ENCODE peak calls at places on chromosomes 6 and 20, in eight cellular contexts. One of them, this sample, is unnamed.

GRCh38 chr6:43627008-43627825 is 1.8 kb downstream of the GTPBP2 start:
- DNase-seq in adrenal gland: peak; percentile 92
- DNase-seq in adipocyte: peak; percentile 96
- DNase-seq in mesendoderm: peak; percentile 51
- DNase-seq in PC-3: peak; percentile 97
- DNase-seq in mesenchymal stem cell: peak; percentile 99
- DNase-seq in AG09309: peak; percentile 96
- DNase-seq in tibial nerve: peak; percentile 60
- DNase-seq in this sample: no peak

GRCh38 chr6:23505021-23505420 is 621.0 kb upstream of the NRSN1 start:
- DNase-seq in adipocyte: peak; percentile 74
- DNase-seq in AG09309: no peak
- DNase-seq in PC-3: no peak
- DNase-seq in tibial nerve: no peak
- DNase-seq in mesendoderm: no peak
- DNase-seq in adrenal gland: no peak
- DNase-seq in mesenchymal stem cell: peak; percentile 31
- DNase-seq in this sample: no peak

GRCh38 chr6:9496837-9497236 is 918.0 kb downstream of the TFAP2A start:
- DNase-seq in adrenal gland: no peak
- DNase-seq in tibial nerve: no peak
- DNase-seq in adipocyte: peak; percentile 4
- DNase-seq in mesenchymal stem cell: no peak
- DNase-seq in AG09309: no peak
- DNase-seq in PC-3: peak; percentile 59
- DNase-seq in mesendoderm: no peak
- DNase-seq in this sample: no peak

GRCh38 chr6:164109770-164110140 is 695.2 kb downstream of the QKI start:
- DNase-seq in PC-3: no peak
- DNase-seq in mesendoderm: peak; percentile 38
- DNase-seq in mesenchymal stem cell: peak; percentile 6
- DNase-seq in adrenal gland: peak; percentile 64
- DNase-seq in tibial nerve: no peak
- DNase-seq in AG09309: no peak
- DNase-seq in adipocyte: peak; percentile 34
- DNase-seq in this sample: peak; percentile 75

GRCh38 chr6:166582258-166582657 is 4.2 kb downstream of the RAMACL start:
- DNase-seq in adrenal gland: no peak
- DNase-seq in tibial nerve: no peak
- DNase-seq in mesendoderm: no peak
- DNase-seq in mesenchymal stem cell: no peak
- DNase-seq in adipocyte: no peak
- DNase-seq in AG09309: peak; percentile 66
- DNase-seq in PC-3: no peak
- DNase-seq in this sample: no peak

GRCh38 chr6:129105035-129105434 is 222.1 kb downstream of the LAMA2 start:
- DNase-seq in PC-3: no peak
- DNase-seq in mesenchymal stem cell: peak; percentile 47
- DNase-seq in tibial nerve: no peak
- DNase-seq in AG09309: no peak
- DNase-seq in adipocyte: peak; percentile 60
- DNase-seq in adrenal gland: no peak
- DNase-seq in mesendoderm: peak; percentile 30
- DNase-seq in this sample: peak; percentile 51

GRCh38 chr20:25285091-25285647 is 37.3 kb downstream of the PYGB start:
- DNase-seq in adipocyte: no peak
- DNase-seq in PC-3: no peak
- DNase-seq in AG09309: no peak
- DNase-seq in mesendoderm: peak; percentile 60
- DNase-seq in tibial nerve: peak; percentile 8
- DNase-seq in adrenal gland: peak; percentile 13
- DNase-seq in mesenchymal stem cell: no peak
- DNase-seq in this sample: peak; percentile 71

GRCh38 chr6:121222656-121223055 is 111.6 kb downstream of the TBC1D32 start:
- DNase-seq in mesenchymal stem cell: peak; percentile 26
- DNase-seq in AG09309: peak; percentile 29
- DNase-seq in mesendoderm: no peak
- DNase-seq in adipocyte: peak; percentile 45
- DNase-seq in tibial nerve: no peak
- DNase-seq in PC-3: peak; percentile 70
- DNase-seq in adrenal gland: no peak
- DNase-seq in this sample: no peak

GRCh38 chr20:37426978-37427377 is 81.0 kb downstream of the SRC start:
- DNase-seq in tibial nerve: no peak
- DNase-seq in AG09309: no peak
- DNase-seq in adipocyte: no peak
- DNase-seq in adrenal gland: no peak
- DNase-seq in mesendoderm: no peak
- DNase-seq in PC-3: no peak
- DNase-seq in mesenchymal stem cell: no peak
- DNase-seq in this sample: no peak

GRCh38 chr6:27892596-27893058 is 19.6 kb downstream of the OR2B2 start:
- DNase-seq in mesenchymal stem cell: no peak
- DNase-seq in tibial nerve: no peak
- DNase-seq in adrenal gland: no peak
- DNase-seq in adipocyte: no peak
- DNase-seq in mesendoderm: no peak
- DNase-seq in PC-3: peak; percentile 26
- DNase-seq in AG09309: no peak
- DNase-seq in this sample: no peak

GRCh38 chr6:27893836-27894807 is 18.1 kb downstream of the OR2B2 start:
- DNase-seq in AG09309: peak; percentile 86
- DNase-seq in mesendoderm: peak; percentile 96
- DNase-seq in adipocyte: peak; percentile 99
- DNase-seq in tibial nerve: peak; percentile 76
- DNase-seq in mesenchymal stem cell: peak; percentile 98
- DNase-seq in adrenal gland: peak; percentile 92
- DNase-seq in PC-3: peak; percentile 89
- DNase-seq in this sample: peak; percentile 90

GRCh38 chr6:27896398-27896796 is 15.8 kb downstream of the OR2B2 start:
- DNase-seq in AG09309: no peak
- DNase-seq in adipocyte: no peak
- DNase-seq in PC-3: no peak
- DNase-seq in tibial nerve: no peak
- DNase-seq in mesenchymal stem cell: no peak
- DNase-seq in adrenal gland: no peak
- DNase-seq in mesendoderm: no peak
- DNase-seq in this sample: no peak

GRCh38 chr6:27893059-27893835 is 18.9 kb downstream of the OR2B2 start:
- DNase-seq in tibial nerve: peak; percentile 42
- DNase-seq in mesendoderm: peak; percentile 100
- DNase-seq in adrenal gland: peak; percentile 87
- DNase-seq in AG09309: peak; percentile 93
- DNase-seq in PC-3: peak; percentile 98
- DNase-seq in mesenchymal stem cell: peak; percentile 99
- DNase-seq in adipocyte: peak; percentile 96
- DNase-seq in this sample: peak; percentile 98

DNA sequence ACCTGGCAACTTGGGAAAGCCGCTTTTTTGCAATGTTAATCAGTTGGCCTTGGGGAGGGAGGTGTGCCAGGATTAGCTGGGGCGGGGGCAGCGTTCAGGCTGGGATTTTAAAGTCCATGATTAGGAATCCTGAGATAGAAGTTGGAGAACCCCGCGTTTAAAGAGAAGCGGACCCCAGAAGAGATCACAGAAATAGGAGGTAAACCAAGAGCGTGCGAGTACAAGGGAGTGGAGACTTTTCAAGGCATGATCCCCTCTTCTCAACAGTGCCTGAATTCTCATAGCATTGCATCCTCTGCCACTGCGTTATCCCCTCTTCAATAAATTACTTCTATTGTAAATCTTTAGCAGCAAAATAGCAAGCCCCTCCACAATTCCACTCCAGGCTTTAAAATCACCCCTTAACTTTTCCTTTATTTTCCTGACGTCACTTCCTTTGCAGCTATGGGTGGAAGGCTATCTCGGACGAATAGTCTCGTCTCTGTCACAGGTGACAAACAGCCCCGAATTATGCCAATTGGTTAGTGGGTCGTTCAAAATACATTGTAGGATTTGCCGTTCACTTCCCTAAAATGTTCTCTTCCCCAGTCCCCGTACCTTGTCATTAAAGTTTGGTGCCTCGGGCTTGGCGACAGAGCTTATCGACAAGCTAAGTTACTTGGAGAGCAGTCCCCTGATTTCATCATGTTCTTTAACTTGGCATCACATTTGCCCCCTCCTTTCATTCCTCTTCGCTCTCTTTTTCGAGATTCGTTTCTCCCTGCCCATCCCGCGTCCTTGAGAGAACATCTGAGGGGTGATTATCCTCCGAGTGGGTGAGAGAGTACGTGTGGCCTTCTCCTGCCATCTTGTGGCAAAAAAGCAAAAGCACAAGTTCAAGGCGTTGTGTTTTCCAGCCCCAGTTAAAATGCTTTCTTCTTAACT is 17.1 kb downstream of the OR2B2 start:
- DNase-seq in mesendoderm: peak; percentile 94
- DNase-seq in AG09309: peak; percentile 58
- DNase-seq in PC-3: peak; percentile 80
- DNase-seq in adipocyte: peak; percentile 94
- DNase-seq in mesenchymal stem cell: peak; percentile 90
- DNase-seq in tibial nerve: no peak
- DNase-seq in adrenal gland: peak; percentile 72
- DNase-seq in this sample: peak; percentile 86
- H3K4me3 ChIP-seq in mesendoderm: peak overlapping the region; percentile 96
- H3K4me3 ChIP-seq in AG09309: peak overlapping the region; percentile 44
- H3K4me3 ChIP-seq in PC-3: peak overlapping the region; percentile 83
- H3K4me3 ChIP-seq in adipocyte: peak overlapping the region; percentile 88
- H3K4me3 ChIP-seq in mesenchymal stem cell: peak overlapping the region; percentile 93
- H3K4me3 ChIP-seq in tibial nerve: peak overlapping the region; percentile 54
- H3K4me3 ChIP-seq in adrenal gland: peak overlapping the region; percentile 13
- H3K4me3 ChIP-seq in this sample: peak overlapping the region; percentile 92

DNA sequence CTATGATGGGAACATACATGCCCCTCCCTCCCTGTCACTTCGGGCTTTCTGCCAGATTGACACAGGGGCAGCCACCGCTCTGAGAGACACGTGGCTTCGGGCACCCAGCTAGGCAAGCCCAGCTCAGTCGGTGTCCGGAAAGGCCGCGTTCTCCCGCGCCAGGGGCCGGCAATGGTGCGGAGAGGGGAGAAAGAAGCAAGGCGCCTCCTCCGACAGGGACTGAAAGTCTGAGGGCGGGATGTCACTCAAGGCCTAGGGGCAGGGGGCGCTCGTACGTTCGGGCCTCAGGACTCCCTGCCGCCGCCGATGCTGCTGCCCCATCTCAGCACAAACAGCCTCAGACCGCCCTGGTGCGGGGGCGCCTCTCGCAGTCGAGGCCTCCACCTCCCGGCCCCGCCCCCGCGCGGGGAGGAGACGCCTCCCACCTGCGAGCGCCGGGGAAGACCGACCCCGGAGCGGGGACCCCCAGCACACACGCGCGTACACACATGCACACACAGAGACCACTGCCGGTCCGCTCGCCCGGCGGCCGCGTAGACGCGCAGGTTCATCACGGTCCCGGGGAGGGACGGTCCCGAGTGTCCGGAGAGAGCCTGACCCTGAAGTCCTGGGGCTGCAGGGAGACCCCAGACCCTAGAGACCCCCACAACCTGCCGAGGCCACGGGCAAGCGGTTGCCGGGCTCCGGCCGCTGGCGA is 1.9 kb downstream of the GRM4 start:
- DNase-seq in adipocyte: peak; percentile 31
- DNase-seq in mesendoderm: peak; percentile 92
- DNase-seq in mesenchymal stem cell: peak; percentile 18
- DNase-seq in tibial nerve: no peak
- DNase-seq in PC-3: no peak
- DNase-seq in AG09309: no peak
- DNase-seq in adrenal gland: no peak
- DNase-seq in this sample: peak; percentile 95
- H3K4me3 ChIP-seq in adipocyte: peak overlapping the region; percentile 29
- H3K4me3 ChIP-seq in mesendoderm: peak overlapping the region; percentile 26
- H3K4me3 ChIP-seq in mesenchymal stem cell: peak overlapping the region; percentile 13
- H3K4me3 ChIP-seq in tibial nerve: peak overlapping the region; percentile 21
- H3K4me3 ChIP-seq in PC-3: no peak overlapping the region
- H3K4me3 ChIP-seq in AG09309: peak overlapping the region; percentile 7
- H3K4me3 ChIP-seq in adrenal gland: no peak overlapping the region
- H3K4me3 ChIP-seq in this sample: peak overlapping the region; percentile 74

DNA sequence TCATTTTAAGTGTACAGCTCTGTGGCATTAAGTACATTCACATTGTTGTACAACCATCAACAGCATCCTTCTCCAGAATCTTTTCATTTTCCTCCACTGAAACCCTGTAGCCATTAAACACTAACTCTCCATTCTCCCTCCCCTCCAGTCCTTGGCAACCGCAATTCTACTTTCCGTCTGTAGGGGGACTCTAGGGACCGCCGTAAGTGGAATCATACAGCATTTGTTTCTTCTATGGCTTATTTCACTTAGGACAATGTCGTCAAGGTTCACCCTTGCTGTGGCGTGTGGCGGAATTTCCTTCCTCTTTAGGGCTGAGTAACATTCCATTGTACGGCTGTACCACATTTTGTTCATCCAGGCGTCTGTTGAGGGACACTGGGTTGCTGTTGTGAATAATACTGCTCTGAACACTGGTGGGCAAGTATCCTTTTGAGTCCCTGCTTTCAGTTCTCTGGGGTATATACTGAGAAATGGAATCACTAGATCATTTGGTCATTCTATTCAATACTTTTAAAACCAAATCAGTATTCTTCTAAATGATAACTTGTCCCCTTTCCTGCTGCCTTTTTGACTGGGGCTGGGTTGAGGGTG is 50.7 kb downstream of the PPP1R3G start:
- DNase-seq in adrenal gland: peak; percentile 34
- DNase-seq in AG09309: no peak
- DNase-seq in mesenchymal stem cell: peak; percentile 40
- DNase-seq in PC-3: peak; percentile 56
- DNase-seq in adipocyte: peak; percentile 42
- DNase-seq in mesendoderm: peak; percentile 73
- DNase-seq in tibial nerve: no peak
- DNase-seq in this sample: peak; percentile 81
- H3K4me3 ChIP-seq in adrenal gland: no peak overlapping the region
- H3K4me3 ChIP-seq in AG09309: no peak overlapping the region
- H3K4me3 ChIP-seq in mesenchymal stem cell: no peak overlapping the region
- H3K4me3 ChIP-seq in PC-3: no peak overlapping the region
- H3K4me3 ChIP-seq in adipocyte: no peak overlapping the region
- H3K4me3 ChIP-seq in mesendoderm: no peak overlapping the region
- H3K4me3 ChIP-seq in tibial nerve: no peak overlapping the region
- H3K4me3 ChIP-seq in this sample: no peak overlapping the region

DNA sequence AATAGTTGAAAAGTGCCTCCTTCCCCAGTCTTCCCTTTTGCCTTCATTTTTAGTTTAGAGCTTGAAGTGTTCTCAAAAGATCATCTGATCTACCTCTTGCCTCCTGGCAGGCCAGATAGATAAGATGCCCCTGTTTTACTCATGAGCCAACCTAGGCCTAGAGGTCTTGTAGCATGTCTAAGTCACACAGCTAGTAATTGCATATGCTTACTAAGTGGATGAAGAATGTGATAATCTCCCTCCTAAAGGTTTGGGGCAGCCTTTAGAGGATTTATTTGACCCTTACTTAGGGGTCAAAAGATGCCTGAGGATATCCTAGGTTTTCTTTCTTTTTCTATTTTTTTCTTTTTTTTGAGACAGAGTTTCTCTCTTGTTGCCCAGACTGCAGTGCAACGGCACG is 2.1 kb downstream of the C6orf141 start:
- DNase-seq in tibial nerve: no peak
- DNase-seq in AG09309: no peak
- DNase-seq in adrenal gland: no peak
- DNase-seq in mesenchymal stem cell: no peak
- DNase-seq in mesendoderm: peak; percentile 26
- DNase-seq in adipocyte: no peak
- DNase-seq in PC-3: peak; percentile 39
- DNase-seq in this sample: no peak
- H3K4me3 ChIP-seq in tibial nerve: no peak overlapping the region
- H3K4me3 ChIP-seq in AG09309: no peak overlapping the region
- H3K4me3 ChIP-seq in adrenal gland: no peak overlapping the region
- H3K4me3 ChIP-seq in mesenchymal stem cell: no peak overlapping the region
- H3K4me3 ChIP-seq in mesendoderm: no peak overlapping the region
- H3K4me3 ChIP-seq in adipocyte: no peak overlapping the region
- H3K4me3 ChIP-seq in PC-3: peak overlapping the region; percentile 90
- H3K4me3 ChIP-seq in this sample: no peak overlapping the region

GRCh38 chr6:34238507-34239239 is 2.0 kb downstream of the HMGA1 start:
- DNase-seq in mesendoderm: no peak
- DNase-seq in mesenchymal stem cell: no peak
- DNase-seq in tibial nerve: no peak
- DNase-seq in adipocyte: no peak
- DNase-seq in PC-3: no peak
- DNase-seq in AG09309: no peak
- DNase-seq in adrenal gland: no peak
- DNase-seq in this sample: peak; percentile 44
- H3K4me3 ChIP-seq in mesendoderm: peak overlapping the region; percentile 56
- H3K4me3 ChIP-seq in mesenchymal stem cell: peak overlapping the region; percentile 86
- H3K4me3 ChIP-seq in tibial nerve: peak overlapping the region; percentile 78
- H3K4me3 ChIP-seq in adipocyte: peak overlapping the region; percentile 83
- H3K4me3 ChIP-seq in PC-3: peak overlapping the region; percentile 94
- H3K4me3 ChIP-seq in AG09309: peak overlapping the region; percentile 83
- H3K4me3 ChIP-seq in adrenal gland: no peak overlapping the region
- H3K4me3 ChIP-seq in this sample: peak overlapping the region; percentile 95

This sample was measured in endodermal cell.